ENCODE peak calls at places on chromosomes 11 and 22, in nine cellular contexts. N is fibroblast of pulmonary artery, T is AG04450, O is OCI-LY7, L is PC-9, J is BJ, S is AG10803, E is mammary epithelial cell, A is cardiac fibroblast. B is an unnamed sample.

GRCh38 chr22:39308614-39309363 is 10.6 kb downstream of the RPL3 start:
- DNase-seq in S (peak), N (peak), L (peak), A (peak), J (peak), T (peak), O (no peak), E (peak), B (no peak)

GRCh38 chr22:40058265-40058664 is 63.5 kb downstream of the FAM83F start:
- DNase-seq in S (no peak), E (no peak), O (no peak), L (no peak), T (no peak), J (no peak), A (no peak), N (no peak), B (no peak)

GRCh38 chr11:64705501-64705900 is 17.5 kb downstream of the NRXN2 start:
- DNase-seq in O (no peak), A (no peak), S (no peak), E (no peak), J (no peak), T (no peak), N (no peak), L (no peak), B (no peak)

GRCh38 chr11:119175493-119176077 is 7.1 kb downstream of the NLRX1 start:
- DNase-seq in L (no peak), T (no peak), J (no peak), S (no peak), A (peak), N (peak), O (no peak), E (peak), B (no peak)

GRCh38 chr11:63536669-63537292 is at the start of gene PLAAT4:
- DNase-seq in E (peak), A (peak), S (peak), N (peak), L (no peak), O (no peak), T (no peak), J (no peak), B (no peak)

GRCh38 chr22:48491451-48491941 is 1336.2 kb downstream of the BRD1 start:
- DNase-seq in L (no peak), A (no peak), S (peak), E (no peak), T (no peak), N (no peak), O (no peak), J (no peak), B (no peak)

GRCh38 chr11:94757037-94757681 is 11.0 kb upstream of the AMOTL1 start:
- DNase-seq in E (no peak), L (no peak), T (no peak), N (no peak), J (no peak), S (no peak), A (no peak), O (no peak), B (no peak)

GRCh38 chr11:64247729-64248531 is 1.2 kb upstream of the PPP1R14B start:
- DNase-seq in E (no peak), N (no peak), J (no peak), S (no peak), O (no peak), T (no peak), L (no peak), A (no peak), B (no peak)

GRCh38 chr11:10459029-10459970 is 4.2 kb downstream of the AMPD3 start:
- DNase-seq in N (peak), A (peak), S (no peak), L (no peak), E (no peak), O (peak), J (no peak), T (no peak), B (peak)

DNA sequence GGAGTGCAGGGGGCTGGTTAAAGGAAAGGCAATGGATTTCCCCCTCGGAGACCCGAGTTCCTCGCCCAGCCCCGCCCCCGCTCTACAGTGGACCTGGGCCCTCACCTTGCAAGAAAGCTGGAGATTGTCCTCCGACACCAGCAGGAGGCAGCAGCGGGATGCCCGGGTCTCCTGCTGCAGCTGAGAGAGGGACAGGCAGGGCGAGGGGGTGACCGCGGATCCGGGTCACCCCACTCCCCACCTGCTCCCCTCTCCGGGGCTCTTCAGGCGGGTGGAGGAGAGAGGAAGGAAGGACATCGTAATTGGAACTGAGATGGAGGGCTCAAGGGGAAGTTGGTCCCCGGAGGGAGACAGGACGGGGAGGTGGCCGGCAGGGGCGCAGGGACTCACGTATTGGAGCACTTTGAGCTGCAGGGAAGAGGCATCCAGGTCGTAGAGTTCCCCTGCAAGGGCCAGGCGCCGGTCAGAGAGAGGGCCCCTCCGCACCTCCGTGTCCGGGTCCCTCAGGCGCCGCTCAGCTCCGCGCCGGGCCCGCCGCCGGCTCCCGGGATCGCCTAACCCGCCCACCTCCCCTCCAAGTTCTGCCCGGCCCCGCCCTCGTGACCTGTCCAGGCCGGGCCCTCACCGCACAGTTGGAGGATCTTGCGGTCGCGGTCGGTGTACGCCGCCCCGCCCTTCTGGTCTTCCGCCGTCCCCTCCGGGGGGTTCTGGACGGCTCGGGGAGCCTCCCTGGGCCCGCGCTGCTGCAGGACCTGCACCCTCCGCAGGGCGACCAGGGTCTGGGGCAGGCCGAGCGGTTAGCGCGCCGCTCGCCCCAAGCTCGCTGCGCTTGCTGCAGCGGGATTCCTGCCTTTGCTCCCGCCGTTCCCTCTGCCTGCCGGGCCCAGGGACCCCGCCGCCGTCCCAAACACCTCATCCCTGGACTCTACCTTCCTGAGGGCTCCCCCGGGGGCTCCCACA is 84.1 kb downstream of the PDE2A start:
- DNase-seq in T (no peak), L (no peak), N (peak), A (peak), O (peak), S (peak), J (no peak), E (no peak), B (no peak)
- H3K4me3 ChIP-seq in T (no peak), L (no peak), N (no peak), A (peak), O (no peak), S (no peak), J (no peak), E (no peak), B (no peak)

DNA sequence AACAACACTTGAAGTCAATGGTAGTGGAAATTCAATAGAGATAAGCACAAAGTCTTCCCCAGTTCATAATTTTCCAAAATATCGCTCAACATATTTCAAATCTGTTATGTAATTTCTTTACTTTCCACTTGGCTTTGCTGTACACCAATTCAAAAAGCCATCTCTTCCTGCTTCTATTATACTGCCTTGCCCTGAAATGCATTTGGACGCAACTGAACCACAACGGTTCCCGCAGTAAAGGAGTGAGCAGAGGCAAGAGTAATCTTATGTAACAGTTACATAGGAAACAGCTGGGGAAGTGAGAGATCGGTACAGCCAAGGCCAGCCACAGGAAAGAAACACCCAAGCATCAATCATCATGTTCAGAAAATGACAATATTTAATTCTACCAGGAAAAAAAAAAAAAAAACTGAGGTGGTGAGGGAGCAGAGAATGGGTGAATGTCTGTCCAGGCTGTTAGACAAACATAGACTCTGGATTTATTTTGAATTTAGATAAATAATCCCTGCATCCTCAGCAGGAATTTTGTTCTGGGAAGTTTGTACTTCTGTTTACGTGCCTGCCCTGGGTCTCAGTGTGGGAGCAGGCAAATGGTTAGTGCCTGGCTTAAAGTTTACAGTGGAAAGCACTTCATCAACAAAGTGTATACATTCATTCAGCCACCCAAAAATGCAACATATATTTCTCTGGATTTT is 392.2 kb downstream of the ETS1 start:
- DNase-seq in O (no peak), T (no peak), A (peak), J (no peak), E (no peak), L (no peak), S (peak), N (peak), B (no peak)
- TF ChIP-seq CTCF in O (no peak), T (no peak), A (no peak), J (no peak), E (no peak), L (no peak), S (no peak), N (no peak), B (no peak)

GRCh38 chr11:19345519-19345847 is 104.7 kb upstream of the E2F8 start:
- DNase-seq in J (no peak), E (no peak), O (no peak), T (no peak), L (no peak), N (peak), S (no peak), A (peak), B (no peak)

GRCh38 chr11:19342036-19342435 is 101.3 kb upstream of the E2F8 start:
- DNase-seq in E (no peak), S (no peak), J (no peak), T (no peak), N (no peak), L (no peak), O (no peak), A (no peak), B (no peak)

GRCh38 chr11:19347911-19348310 is 107.2 kb upstream of the E2F8 start:
- DNase-seq in L (no peak), E (no peak), N (peak), O (no peak), S (no peak), A (peak), J (no peak), T (no peak), B (no peak)

GRCh38 chr11:19345848-19346681 is 105.3 kb upstream of the E2F8 start:
- DNase-seq in E (no peak), A (peak), N (peak), L (no peak), J (no peak), T (no peak), S (no peak), O (peak), B (no peak)

GRCh38 chr11:19344661-19345518 is 104.1 kb upstream of the E2F8 start:
- DNase-seq in E (peak), S (peak), T (no peak), N (peak), L (peak), A (peak), O (no peak), J (no peak), B (no peak)
- H3K4me3 ChIP-seq in E (no peak), S (peak), T (peak), N (peak), L (no peak), A (peak), O (no peak), J (peak), B (peak)

GRCh38 chr11:13207270-13207664 is 70.3 kb upstream of the BMAL1 start:
- DNase-seq in L (no peak), S (no peak), J (no peak), T (no peak), O (no peak), E (no peak), N (no peak), A (no peak), B (no peak)
- TF ChIP-seq CTCF in L (peak), S (peak), J (no peak), T (peak), O (no peak), E (peak), N (peak), A (peak), B (no peak)

GRCh38 chr11:126817096-126817495 is 183.5 kb downstream of the KIRREL3 start:
- DNase-seq in J (no peak), E (no peak), N (no peak), L (no peak), S (peak), A (peak), O (no peak), T (no peak), B (no peak)
- H3K4me3 ChIP-seq in J (no peak), E (no peak), N (no peak), L (no peak), S (no peak), A (no peak), O (no peak), T (no peak), B (no peak)

GRCh38 chr11:69662021-69662698 is 13.0 kb downstream of the LTO1 start:
- DNase-seq in S (no peak), O (no peak), E (no peak), L (no peak), J (no peak), T (no peak), N (no peak), A (peak), B (no peak)
- TF ChIP-seq CTCF in S (peak), O (peak), E (peak), L (peak), J (peak), T (peak), N (peak), A (peak), B (peak)

DNA sequence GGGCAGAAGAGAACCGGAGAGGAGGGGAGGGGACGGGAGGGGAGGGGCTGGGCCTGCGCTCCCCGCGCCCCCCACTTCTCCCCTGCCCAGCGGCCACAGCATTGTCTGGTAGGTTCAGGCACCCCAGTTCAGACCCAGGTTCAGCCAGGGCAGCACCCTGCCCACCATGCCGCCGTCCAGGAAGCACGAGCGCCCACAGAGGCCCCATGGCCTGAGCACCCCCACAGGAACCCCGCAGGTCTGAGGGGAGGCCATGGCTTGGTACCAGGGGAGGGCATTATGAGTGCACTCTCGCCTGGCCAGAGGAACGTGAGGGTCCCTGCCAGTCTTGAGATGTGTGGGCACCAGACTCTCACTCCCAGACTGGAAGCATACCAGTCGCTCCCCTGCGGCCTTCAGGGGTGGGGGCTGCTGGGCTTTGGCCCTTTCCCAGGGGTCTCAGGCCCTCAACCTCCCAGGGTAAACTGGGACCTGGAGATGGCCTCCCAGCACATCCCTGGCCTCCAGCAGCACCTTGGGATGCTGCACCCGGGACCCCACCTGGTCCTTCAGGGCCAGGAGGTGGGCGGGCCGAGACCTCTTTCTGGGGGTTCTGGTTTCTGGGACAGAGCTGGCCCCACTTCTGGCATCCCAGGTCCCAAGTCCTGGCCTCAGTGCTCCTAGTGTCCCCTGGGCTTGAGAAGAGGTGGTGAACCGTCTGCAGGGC is 598 bp upstream of the PLXNB2 start:
- DNase-seq in N (no peak), L (no peak), S (no peak), A (no peak), T (no peak), J (no peak), E (no peak), O (no peak), B (no peak)
- H3K4me3 ChIP-seq in N (peak), L (no peak), S (peak), A (peak), T (no peak), J (no peak), E (no peak), O (no peak), B (peak)

GRCh38 chr22:17939011-17939410 is 85.3 kb downstream of the MICAL3 start:
- DNase-seq in N (no peak), O (no peak), A (no peak), T (no peak), E (no peak), J (no peak), L (no peak), S (no peak), B (no peak)
- TF ChIP-seq CTCF in N (no peak), O (no peak), A (no peak), T (no peak), E (no peak), J (no peak), L (no peak), S (no peak), B (no peak)

B was measured in GM12864.